ENCODE peak calls at places on chromosomes 5 and 9, in seven cellular contexts. U is NAMALWA, J is NCI-H510A treated with DMSO at 0.1 percent for 48 hours, D is M059J, W is adrenal gland, V is HCEC 1CT, Q is activated gamma-delta T cell treated with Interleukin-2 at 50 U/mL for 16 hours. Y is an unnamed sample.

GRCh38 chr5:169728-170094 is 21.6 kb upstream of the LRRC14B start:
- DNase-seq in Q (no peak), U (no peak), V (no peak), J (no peak), D (no peak), W (no peak), Y (no peak)

GRCh38 chr5:126351138-126351537 is 72.1 kb upstream of the GRAMD2B start:
- DNase-seq in J (no peak), U (no peak), Q (no peak), D (peak; percentile 57), W (no peak), V (peak; percentile 79), Y (no peak)

GRCh38 chr5:152271420-152271819 is 133.7 kb downstream of the NMUR2 start:
- DNase-seq in V (no peak), U (peak; percentile 41), J (peak; percentile 25), Q (no peak), D (peak; percentile 9), W (peak; percentile 45), Y (peak; percentile 29)

GRCh38 chr9:130444565-130445221 is at the start of gene ASS1:
- DNase-seq in Q (no peak), U (peak; percentile 51), D (no peak), W (peak; percentile 83), J (peak; percentile 69), V (no peak), Y (peak; percentile 78)

GRCh38 chr5:128197911-128198522 is 114.5 kb downstream of the SLC12A2 start:
- DNase-seq in V (no peak), W (no peak), J (no peak), U (no peak), Q (no peak), D (peak; percentile 12), Y (no peak)

GRCh38 chr5:172852490-172853354 is 18.7 kb downstream of the ERGIC1 start:
- DNase-seq in V (no peak), Q (no peak), U (no peak), W (peak; percentile 88), J (no peak), D (no peak), Y (no peak)

GRCh38 chr9:114172981-114173833 is 17.9 kb downstream of the COL27A1 start:
- DNase-seq in U (no peak), J (no peak), W (peak; percentile 39), Q (no peak), V (no peak), D (no peak), Y (no peak)

GRCh38 chr5:68345166-68345565 is 129.6 kb downstream of the PIK3R1 start:
- DNase-seq in W (no peak), U (no peak), Q (no peak), V (no peak), D (peak; percentile 27), J (no peak), Y (no peak)

GRCh38 chr5:124310453-124310852 is 436.0 kb downstream of the ZNF608 start:
- DNase-seq in U (no peak), J (no peak), Q (no peak), W (no peak), V (peak; percentile 11), D (peak; percentile 6), Y (peak; percentile 17)

GRCh38 chr5:13939647-13940046 is 4.8 kb downstream of the DNAH5 start:
- DNase-seq in W (no peak), J (peak; percentile 97), V (no peak), Q (no peak), D (no peak), U (no peak), Y (no peak)

GRCh38 chr5:172402531-172403190 is 51.7 kb downstream of the SH3PXD2B start:
- DNase-seq in W (no peak), J (no peak), D (no peak), V (no peak), U (no peak), Q (no peak), Y (no peak)

GRCh38 chr9:29822458-29822857 is 2249.2 kb upstream of the C9orf72 start:
- DNase-seq in V (no peak), Q (no peak), W (no peak), J (no peak), D (peak; percentile 12), U (no peak), Y (no peak)

GRCh38 chr9:111839387-111839786 is 44.6 kb upstream of the SHOC1 start:
- DNase-seq in D (peak; percentile 21), Q (no peak), W (peak; percentile 56), U (no peak), V (peak; percentile 46), J (no peak), Y (no peak)

GRCh38 chr5:33756481-33756880 is 135.3 kb downstream of the ADAMTS12 start:
- DNase-seq in U (no peak), D (peak; percentile 34), V (no peak), J (no peak), W (no peak), Q (no peak), Y (no peak)